ENCODE peak calls at places on chromosome 5, in four cellular contexts. K is effector memory CD4-positive, alpha-beta T cell; U is adrenal gland; D is left ventricle myocardium inferior. T is an unnamed sample.

GRCh38 chr5:173765030-173765644 is 123.0 kb upstream of the CPEB4 start:
- DNase-seq in K (no peak), U (peak), D (no peak), T (no peak)

GRCh38 chr5:18799482-18800128 is 1165.3 kb downstream of the TAF11L14 start:
- DNase-seq in K (no peak), U (no peak), D (no peak), T (no peak)

GRCh38 chr5:33936004-33936380 is 194 bp upstream of the RXFP3 start:
- DNase-seq in K (no peak), U (peak), D (peak), T (peak)

GRCh38 chr5:147487031-147487750 is 22.7 kb downstream of the DPYSL3 start:
- DNase-seq in K (no peak), U (no peak), D (no peak), T (no peak)

GRCh38 chr5:122653087-122654017 is 121.5 kb upstream of the SNX2 start:
- DNase-seq in K (no peak), U (no peak), D (no peak), T (no peak)

GRCh38 chr5:159504857-159505304 is 174.6 kb upstream of the IL12B start:
- DNase-seq in K (no peak), U (peak), D (peak), T (peak)

GRCh38 chr5:16759147-16759800 is 142.5 kb upstream of the RETREG1 start:
- DNase-seq in K (no peak), U (no peak), D (no peak), T (no peak)

GRCh38 chr5:154871732-154872131 is 13.3 kb downstream of the CNOT8 start:
- DNase-seq in K (no peak), U (no peak), D (no peak), T (no peak)

GRCh38 chr5:60805470-60805869 is 38.6 kb downstream of the ELOVL7 start:
- DNase-seq in K (no peak), U (no peak), D (no peak), T (no peak)

GRCh38 chr5:163379298-163380155 is 57.9 kb upstream of the CCNG1 start:
- DNase-seq in K (no peak), U (peak), D (no peak), T (no peak)

GRCh38 chr5:150401376-150402201 is 11.1 kb downstream of the CD74 start:
- DNase-seq in K (no peak), U (no peak), D (no peak), T (no peak)

GRCh38 chr5:122392224-122392623 is 80.2 kb downstream of the SNCAIP start:
- DNase-seq in K (no peak), U (no peak), D (no peak), T (no peak)

GRCh38 chr5:61479850-61480614 is 148.0 kb downstream of the ZSWIM6 start:
- DNase-seq in K (no peak), U (no peak), D (no peak), T (no peak)

GRCh38 chr5:26386532-26386931 is 651.9 kb downstream of the CDH9 start:
- DNase-seq in K (no peak), U (no peak), D (no peak), T (no peak)

GRCh38 chr5:143635146-143635752 is 176.7 kb upstream of the HMHB1 start:
- DNase-seq in K (no peak), U (no peak), D (no peak), T (no peak)

GRCh38 chr5:111756701-111757581 is at the start of gene NREP:
- DNase-seq in K (no peak), U (peak), D (peak), T (peak)

GRCh38 chr5:64682608-64683007 is 7.7 kb upstream of the SHISAL2B start:
- DNase-seq in K (no peak), U (no peak), D (no peak), T (no peak)

GRCh38 chr5:33834334-33834733 is 57.5 kb downstream of the ADAMTS12 start:
- DNase-seq in K (no peak), U (no peak), D (no peak), T (no peak)

GRCh38 chr5:142491260-142491659 is 166.4 kb upstream of the SPRY4 start:
- DNase-seq in K (no peak), U (no peak), D (no peak), T (no peak)
- H3K27ac ChIP-seq in K (no peak), U (peak), D (peak), T (no peak)

DNA sequence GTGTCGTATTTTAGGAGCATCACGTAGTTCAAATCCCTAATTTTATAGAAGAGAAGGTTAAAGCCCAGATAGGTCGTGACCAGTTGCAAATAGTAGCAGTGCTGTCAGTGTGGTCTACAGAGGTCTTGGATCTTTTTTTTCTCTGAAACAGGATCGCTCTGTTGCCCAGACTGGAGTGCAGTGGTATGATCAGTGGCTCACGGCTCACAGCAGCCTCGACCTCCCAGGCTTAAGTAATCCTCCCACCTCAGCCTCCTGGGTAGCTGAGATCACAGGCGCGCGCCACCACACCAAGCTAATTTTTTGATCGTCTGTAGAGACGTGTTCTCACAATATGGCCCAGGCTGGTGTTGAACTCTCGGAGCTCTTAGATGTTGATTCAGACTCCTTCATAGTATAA is 2.2 kb downstream of the MATR3 start:
- DNase-seq in K (no peak), U (no peak), D (no peak), T (no peak)
- H3K27ac ChIP-seq in K (peak), U (peak), D (peak), T (peak)

DNA sequence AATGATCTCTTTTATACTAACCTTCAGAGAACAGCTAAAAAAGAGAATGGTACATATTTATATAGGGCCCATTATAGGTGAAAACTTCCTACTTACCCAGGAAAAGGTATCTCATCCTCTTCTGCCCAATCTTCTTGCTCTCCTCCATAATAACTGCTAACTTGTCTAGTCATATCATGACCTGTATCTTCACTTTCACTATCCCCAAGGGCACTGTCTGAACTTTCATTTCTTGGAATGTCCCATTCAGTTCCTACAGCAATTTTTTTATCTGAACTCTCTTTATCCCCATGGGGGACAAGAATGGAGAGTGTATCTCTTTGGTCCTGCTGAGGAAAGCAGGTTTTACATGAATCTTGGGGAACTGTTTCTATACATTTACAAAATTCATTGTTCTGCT is 36.4 kb upstream of the RAPGEF6 start:
- DNase-seq in K (no peak), U (no peak), D (no peak), T (no peak)
- H3K27ac ChIP-seq in K (no peak), U (peak), D (peak), T (peak)

GRCh38 chr5:151678713-151679112 is 8.0 kb downstream of the SPARC start:
- DNase-seq in K (no peak), U (no peak), D (no peak), T (no peak)
- H3K27ac ChIP-seq in K (no peak), U (peak), D (peak), T (peak)

GRCh38 chr5:36593867-36594266 is 12.5 kb upstream of the SLC1A3 start:
- DNase-seq in K (no peak), U (no peak), D (no peak), T (no peak)
- H3K27ac ChIP-seq in K (no peak), U (no peak), D (no peak), T (no peak)